ENCODE peak calls at places on chromosomes 4 and X, in four cellular contexts. U, Y, C and E are unnamed samples. For H3K79me2, the result is how much of the 10 kb centered on the place peaks cover.

GRCh38 chr4:2443061-2443730 is 24.4 kb downstream of the CFAP99 start:
- DNase-seq in C (no peak), Y (no peak), U (no peak), E (no peak)

GRCh38 chrX:103565197-103565596 is 20.1 kb upstream of the TCEAL4 start:
- DNase-seq in C (no peak), U (no peak), Y (peak), E (no peak)

GRCh38 chr4:123997736-123998449 is 601.3 kb downstream of the SPRY1 start:
- DNase-seq in Y (no peak), U (no peak), C (no peak), E (no peak)

GRCh38 chrX:149807747-149808458 is 26.2 kb downstream of the MAGEA9 start:
- DNase-seq in U (no peak), C (no peak), Y (no peak), E (no peak)

GRCh38 chr4:48738856-48739255 is 41.2 kb downstream of the FRYL start:
- DNase-seq in U (no peak), Y (no peak), C (no peak), E (no peak)

GRCh38 chr4:140152015-140152703 is 1.8 kb downstream of the MAML3 start:
- DNase-seq in Y (peak), U (no peak), C (peak), E (peak)

GRCh38 chr4:130689182-130689581 is 1593.2 kb downstream of the C4orf33 start:
- DNase-seq in U (no peak), C (no peak), Y (no peak), E (no peak)

GRCh38 chrX:42097491-42097890 is 174.1 kb upstream of the CASK start:
- DNase-seq in Y (no peak), U (no peak), C (no peak), E (no peak)

GRCh38 chr4:69787879-69788278 is 27.5 kb upstream of the SULT1B1 start:
- DNase-seq in C (no peak), U (no peak), Y (no peak), E (no peak)

GRCh38 chr4:101114936-101115372 is 232.4 kb downstream of the PPP3CA start:
- DNase-seq in C (no peak), U (peak), Y (peak), E (no peak)

GRCh38 chrX:35711281-35711680 is 86.9 kb upstream of the MAGEB16 start:
- DNase-seq in Y (no peak), C (no peak), U (no peak), E (no peak)

GRCh38 chr4:23827971-23828680 is 61.7 kb downstream of the PPARGC1A start:
- DNase-seq in U (no peak), Y (no peak), C (no peak), E (no peak)

GRCh38 chrX:39492495-39493162 is 605.1 kb downstream of the BCOR start:
- DNase-seq in Y (no peak), C (no peak), U (no peak), E (no peak)

GRCh38 chrX:151871244-151871643 is 41.4 kb upstream of the MAGEA4 start:
- DNase-seq in U (no peak), Y (peak), C (no peak), E (no peak)

GRCh38 chr4:71184195-71184781 is 154.5 kb upstream of the SLC4A4 start:
- DNase-seq in U (no peak), C (peak), Y (peak), E (peak)

GRCh38 chr4:98474408-98474844 is 184.0 kb downstream of the TSPAN5 start:
- DNase-seq in U (no peak), C (no peak), Y (peak), E (no peak)

GRCh38 chr4:103075435-103075893 is 1.1 kb downstream of the SLC9B2 start:
- DNase-seq in C (peak), U (no peak), Y (peak), E (no peak)

GRCh38 chr4:142846105-142846728 is at the start of gene INPP4B:
- DNase-seq in U (no peak), C (peak), Y (peak), E (no peak)

GRCh38 chrX:148311544-148311943 is 188.9 kb upstream of the AFF2 start:
- DNase-seq in C (no peak), Y (no peak), U (no peak), E (peak)

GRCh38 chr4:20944451-20944850 is 244.2 kb downstream of the PACRGL start:
- DNase-seq in C (no peak), U (no peak), Y (no peak), E (no peak)

GRCh38 chr4:95293014-95293413 is 255.8 kb downstream of the UNC5C start:
- DNase-seq in C (no peak), U (no peak), Y (no peak), E (no peak)

GRCh38 chr4:4717692-4718091 is 141.8 kb upstream of the MSX1 start:
- DNase-seq in Y (no peak), C (no peak), U (no peak), E (no peak)

GRCh38 chr4:63063765-63064164 is 1345.5 kb downstream of the TECRL start:
- DNase-seq in Y (no peak), U (no peak), C (no peak), E (no peak)

GRCh38 chrX:10110316-10110932 is 46.4 kb upstream of the CLCN4 start:
- DNase-seq in Y (no peak), C (no peak), U (no peak), E (no peak)
- H3K4me2 ChIP-seq in Y (no peak), C (no peak), U (no peak), E (peak)

DNA sequence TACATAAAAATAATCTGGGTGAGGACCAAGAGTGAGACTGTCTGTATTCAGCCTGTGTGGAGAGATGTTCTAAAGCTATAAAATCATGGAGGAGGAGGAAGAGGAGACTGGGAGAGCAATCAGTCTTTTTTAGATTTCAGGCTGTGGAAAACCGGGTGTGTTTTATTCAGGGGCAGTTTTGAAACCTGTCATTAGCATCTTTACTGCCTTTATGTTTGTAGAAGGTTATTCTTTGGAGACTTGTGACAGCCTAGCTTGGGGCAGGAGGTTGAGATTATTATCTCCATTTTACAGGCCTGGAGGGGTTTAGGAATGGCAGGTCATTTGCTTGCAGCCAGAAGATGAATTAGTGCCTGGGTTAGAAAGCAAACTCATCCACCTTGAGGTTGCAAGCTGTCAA is 2.1 kb downstream of the TMEM164 start:
- DNase-seq in Y (no peak), U (no peak), C (no peak), E (no peak)
- H3K79me2 ChIP-seq in Y (under half), U (under half), C (under half), E (under half)

DNA sequence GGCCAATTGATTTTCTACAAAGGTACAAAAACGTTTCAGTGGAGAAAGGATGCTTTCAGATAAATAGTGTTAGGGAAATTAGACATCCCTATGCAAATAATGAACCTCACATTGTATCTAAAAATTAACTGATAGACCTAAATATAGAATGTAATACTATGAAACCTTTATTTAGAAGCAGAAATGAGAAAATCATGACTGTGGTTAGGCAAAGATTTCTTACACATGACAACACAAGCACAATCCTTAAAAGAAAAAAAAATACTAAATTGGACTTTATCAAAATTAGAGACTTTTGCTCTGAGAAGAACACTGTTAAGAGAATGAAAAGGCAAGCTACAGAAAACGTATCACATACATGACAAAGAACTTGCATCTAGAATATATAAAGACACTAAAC is 43.0 kb upstream of the SPANXN4 start:
- DNase-seq in Y (no peak), U (no peak), C (no peak), E (no peak)
- H3K4me2 ChIP-seq in Y (no peak), U (no peak), C (no peak), E (no peak)

GRCh38 chr4:184439386-184439785 is 35.0 kb downstream of the IRF2 start:
- DNase-seq in C (no peak), U (no peak), Y (no peak), E (no peak)
- H3K79me2 ChIP-seq in C (half or more), U (under half), Y (half or more), E (under half)

GRCh38 chr4:119027815-119028214 is 107.8 kb upstream of the MYOZ2 start:
- DNase-seq in U (no peak), C (no peak), Y (no peak), E (no peak)

GRCh38 chr4:119029847-119030535 is 105.6 kb upstream of the MYOZ2 start:
- DNase-seq in C (no peak), Y (no peak), U (no peak), E (no peak)

GRCh38 chr4:119025916-119026661 is 109.5 kb upstream of the MYOZ2 start:
- DNase-seq in C (no peak), Y (peak), U (no peak), E (no peak)

GRCh38 chr4:119026662-119027444 is 108.8 kb upstream of the MYOZ2 start:
- DNase-seq in U (no peak), C (no peak), Y (peak), E (no peak)

DNA sequence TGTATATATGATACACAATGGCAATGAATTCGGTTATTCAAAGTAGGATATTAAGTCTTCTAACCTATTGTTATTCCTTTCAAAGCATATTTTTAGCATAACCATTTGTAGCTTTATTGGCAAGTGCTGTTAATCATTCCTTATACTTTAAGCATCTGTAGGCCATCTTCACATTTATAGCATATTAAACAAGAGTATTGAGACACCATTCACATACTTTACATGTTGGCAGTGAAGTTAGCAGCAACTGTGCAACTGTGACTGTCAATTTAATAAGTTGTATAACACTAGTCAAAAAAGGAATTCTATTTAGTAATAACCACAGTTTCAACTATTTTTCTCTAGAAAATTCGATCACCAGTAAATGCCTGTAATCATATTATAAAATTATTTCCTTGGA is 107.3 kb upstream of the MYOZ2 start:
- DNase-seq in C (no peak), Y (peak), U (no peak), E (no peak)
- H3K4me2 ChIP-seq in C (no peak), Y (peak), U (no peak), E (no peak)

GRCh38 chr4:185743722-185744121 is 68.3 kb downstream of the SORBS2 start:
- DNase-seq in Y (no peak), C (no peak), U (no peak), E (no peak)

GRCh38 chr4:185742766-185743165 is 69.2 kb downstream of the SORBS2 start:
- DNase-seq in Y (peak), U (no peak), C (no peak), E (no peak)

GRCh38 chr4:185740471-185740873 is 71.5 kb downstream of the SORBS2 start:
- DNase-seq in C (no peak), U (no peak), Y (no peak), E (peak)

GRCh38 chr4:185744127-185744865 is 67.7 kb downstream of the SORBS2 start:
- DNase-seq in Y (no peak), C (no peak), U (no peak), E (no peak)

DNA sequence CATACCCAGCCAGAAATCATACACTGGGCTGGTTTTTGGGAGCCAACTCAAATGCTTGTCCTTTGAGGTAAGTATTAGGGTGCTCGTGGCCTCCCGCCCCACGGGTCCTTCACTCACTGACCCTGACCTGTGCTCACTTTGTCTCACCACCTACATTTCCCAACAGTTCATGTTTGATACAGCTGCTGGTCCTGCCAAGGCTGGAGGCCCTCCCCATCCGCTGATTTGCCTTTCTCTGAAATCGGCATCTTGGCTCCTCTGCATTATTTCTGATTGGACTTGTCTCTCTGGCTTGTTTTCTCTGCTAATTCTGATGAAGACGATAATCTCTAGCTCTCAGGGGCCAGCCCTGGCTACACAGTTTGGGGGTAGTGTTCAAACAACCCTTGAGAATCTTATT is 70.2 kb downstream of the SORBS2 start:
- DNase-seq in C (no peak), Y (no peak), U (no peak), E (no peak)
- H3K79me2 ChIP-seq in C (under half), Y (under half), U (under half), E (under half)

GRCh38 chrX:21375795-21376069 is 1.5 kb downstream of the CNKSR2 start:
- DNase-seq in Y (no peak), U (no peak), C (peak), E (no peak)
- H3K4me2 ChIP-seq in Y (no peak), U (peak), C (no peak), E (no peak)

GRCh38 chrX:2691543-2692220 is 587 bp downstream of the CD99 start:
- DNase-seq in Y (peak), U (no peak), C (no peak), E (peak)

GRCh38 chrX:2692221-2693122 is 1.4 kb downstream of the CD99 start:
- DNase-seq in Y (peak), U (no peak), C (peak), E (peak)

GRCh38 chrX:2689773-2690666 is 1.1 kb upstream of the CD99 start:
- DNase-seq in C (peak), Y (no peak), U (no peak), E (no peak)

GRCh38 chrX:2693123-2693438 is 2.0 kb downstream of the CD99 start:
- DNase-seq in U (no peak), C (no peak), Y (peak), E (no peak)

GRCh38 chrX:2690856-2691542 is at the start of gene CD99:
- DNase-seq in U (no peak), Y (peak), C (peak), E (peak)
- H3K79me2 ChIP-seq in U (under half), Y (under half), C (under half), E (under half)

GRCh38 chr4:3512279-3512678 is 19.9 kb downstream of the LRPAP1 start:
- DNase-seq in Y (no peak), C (no peak), U (no peak), E (no peak)
- H3K4me2 ChIP-seq in Y (no peak), C (no peak), U (no peak), E (no peak)